ENCODE peak calls at places on chromosomes 1 and 21, in seven cellular contexts. I is activated naive CD8-positive, alpha-beta T cell treated with anti-CD3 and anti-CD28 coated beads, Interleukin-2, amount 10 ng/mL, durations not matched to agents 7 days and 5 days; B is Right ventricle myocardium superior; A is activated B cell treated with CpG ODN at 0.5 μM for 24 hours; C is CD4-positive, alpha-beta T cell; N is PC-3; U is left lung. D is an unnamed sample.

GRCh38 chr1:239293350-239294111 is 92.8 kb upstream of the CHRM3 start:
- ATAC-seq in U (no peak), C (no peak), A (no peak), I (no peak), N (no peak), B (no peak), D (no peak)

GRCh38 chr1:116262995-116263385 is 110.1 kb upstream of the ATP1A1 start:
- ATAC-seq in I (no peak), C (no peak), N (no peak), A (no peak), B (no peak), U (no peak), D (no peak)

GRCh38 chr1:117541003-117541402 is 64.8 kb upstream of the TENT5C start:
- ATAC-seq in U (no peak), A (no peak), C (no peak), N (no peak), B (no peak), I (no peak), D (no peak)

GRCh38 chr1:10431065-10431730 is 965 bp downstream of the CENPS start:
- ATAC-seq in I (peak; percentile 5), U (no peak), N (peak; percentile 11), A (no peak), B (no peak), C (peak; percentile 5), D (no peak)

GRCh38 chr1:200354243-200354642 is 55.6 kb downstream of the ZNF281 start:
- ATAC-seq in N (no peak), U (peak; percentile 15), I (peak; percentile 61), B (no peak), A (no peak), C (no peak), D (no peak)

GRCh38 chr1:232247669-232248068 is 382.3 kb downstream of the SIPA1L2 start:
- ATAC-seq in U (no peak), B (no peak), A (no peak), N (no peak), C (no peak), I (no peak), D (no peak)

GRCh38 chr1:192879416-192879815 is 70.6 kb downstream of the RGS2 start:
- ATAC-seq in N (no peak), B (peak; percentile 86), C (no peak), I (no peak), U (peak; percentile 59), A (no peak), D (no peak)

GRCh38 chr21:35933466-35933865 is 126.9 kb downstream of the SETD4 start:
- ATAC-seq in I (no peak), N (peak; percentile 77), A (no peak), C (no peak), U (peak; percentile 77), B (peak; percentile 76), D (no peak)

GRCh38 chr1:82377201-82377884 is 576.6 kb downstream of the ADGRL2 start:
- ATAC-seq in B (no peak), I (no peak), C (no peak), N (peak; percentile 55), U (peak; percentile 60), A (no peak), D (no peak)

GRCh38 chr1:61399192-61399591 is 316.8 kb downstream of the NFIA start:
- ATAC-seq in I (no peak), U (peak; percentile 12), N (no peak), B (peak; percentile 36), C (no peak), A (no peak), D (no peak)

GRCh38 chr1:23611601-23612327 is 52.5 kb upstream of the ID3 start:
- ATAC-seq in U (no peak), A (peak; percentile 63), C (peak; percentile 65), I (peak; percentile 53), B (no peak), N (no peak), D (peak; percentile 78)

GRCh38 chr1:203462878-203463277 is 12.7 kb upstream of the PRELP start:
- ATAC-seq in B (no peak), A (no peak), C (no peak), U (peak; percentile 78), N (peak; percentile 24), I (no peak), D (no peak)

GRCh38 chr1:42949312-42950145 is 9.1 kb downstream of the SLC2A1 start:
- ATAC-seq in I (no peak), B (no peak), U (peak; percentile 19), N (no peak), C (no peak), A (peak; percentile 8), D (no peak)

GRCh38 chr1:225207791-225208190 is 220.0 kb downstream of the LBR start:
- ATAC-seq in I (no peak), N (no peak), U (no peak), C (no peak), B (no peak), A (no peak), D (no peak)

GRCh38 chr1:157691285-157691920 is 9.2 kb downstream of the FCRL3 start:
- ATAC-seq in C (no peak), N (peak; percentile 80), B (no peak), I (no peak), U (peak; percentile 57), A (peak; percentile 62), D (peak; percentile 54)

D was measured in stimulated activated memory B cell treated with anti-CD40 and anti-IgM and Interleukin-4, amounts not matched to agents 10 μg/mL and 1 μg/mL and 100 μg/mL, for 72 hours.